ENCODE peak calls at places on chromosomes 1 and 21, in nine cellular contexts. T is sciatic nerve; U is stimulated activated CD8-positive, alpha-beta memory T cell treated with anti-CD3 and anti-CD28 coated beads, Interleukin-4, amount 100 ng/mL, for 1 hour; J is naive thymus-derived CD8-positive, alpha-beta T cell; I is LHCN-M2; C is T-cell; L is GM23338; H is cardiac fibroblast; D is caudate nucleus. N is an unnamed sample.
A peak's percentile ranks its signal among the peaks of the same experiment; 100 is the strongest.

GRCh38 chr1:46043491-46044017 is 88.9 kb downstream of the PIK3R3 start:
- DNase-seq in I (no peak), C (no peak), J (no peak), T (no peak), D (no peak), U (no peak), H (no peak), L (peak; percentile 83), N (no peak)

GRCh38 chr1:19754482-19754881 is 45.2 kb downstream of the TMCO4 start:
- DNase-seq in I (no peak), T (no peak), C (no peak), J (no peak), D (no peak), L (no peak), H (no peak), U (no peak), N (peak; percentile 19)

GRCh38 chr1:157315544-157315943 is 177.3 kb upstream of the ETV3 start:
- DNase-seq in D (no peak), J (no peak), I (no peak), C (no peak), T (no peak), H (no peak), U (no peak), L (no peak), N (no peak)

GRCh38 chr21:46459356-46460112 is 843 bp downstream of the DIP2A start:
- DNase-seq in H (peak; percentile 56), C (peak; percentile 5), U (no peak), D (no peak), L (peak; percentile 58), T (peak; percentile 78), J (peak; percentile 64), I (peak; percentile 36), N (peak; percentile 73)

GRCh38 chr1:64296459-64296858 is 93.0 kb downstream of the UBE2U start:
- DNase-seq in H (no peak), J (no peak), L (no peak), U (no peak), C (no peak), D (no peak), I (no peak), T (no peak), N (no peak)

GRCh38 chr1:72281637-72282270 is 585 bp downstream of the NEGR1 start:
- DNase-seq in D (no peak), U (no peak), I (no peak), L (peak; percentile 35), C (no peak), T (no peak), H (no peak), J (peak; percentile 56), N (no peak)

GRCh38 chr1:231951399-231951798 is 324.8 kb downstream of the DISC1 start:
- DNase-seq in H (no peak), T (no peak), L (no peak), J (no peak), I (peak; percentile 77), D (no peak), C (no peak), U (no peak), N (no peak)

GRCh38 chr1:110927484-110928075 is 36.1 kb downstream of the LRIF1 start:
- DNase-seq in U (no peak), T (no peak), D (no peak), J (no peak), H (no peak), L (peak; percentile 72), C (no peak), I (peak; percentile 22), N (no peak)

GRCh38 chr1:15180945-15181523 is 27.5 kb downstream of the TMEM51 start:
- DNase-seq in D (no peak), C (no peak), H (no peak), I (no peak), J (no peak), U (no peak), L (no peak), T (no peak), N (no peak)